ENCODE peak calls at places on chromosomes 7 and 10, in seven cellular contexts. M is HEK293T; K is GM04504; C is fibroblast of pulmonary artery; X is progenitor cell of endocrine pancreas; T is stimulated activated CD8-positive, alpha-beta memory T cell treated with anti-CD3 and anti-CD28 coated beads, Interleukin-2, amount 100 ng/mL, for 48 hours; J is activated naive CD4-positive, alpha-beta T cell treated with Interleukin-2 at 50 U/mL for 16 hours. R is an unnamed sample.

GRCh38 chr10:76324283-76324682 is 892.9 kb downstream of the LRMDA start:
- DNase-seq in M (peak; percentile 39), K (no peak), C (no peak), X (no peak), T (no peak), J (no peak), R (no peak)

GRCh38 chr7:149422914-149423285 is 38.0 kb downstream of the ZNF777 start:
- DNase-seq in M (no peak), K (no peak), C (no peak), X (no peak), T (peak; percentile 5), J (peak; percentile 40), R (no peak)

GRCh38 chr10:31871266-31871887 is 57.3 kb downstream of the ARHGAP12 start:
- DNase-seq in M (no peak), K (no peak), C (no peak), X (no peak), T (no peak), J (no peak), R (no peak)

GRCh38 chr7:116177009-116177408 is 33.3 kb upstream of the TES start:
- DNase-seq in M (no peak), K (no peak), C (peak; percentile 72), X (no peak), T (no peak), J (no peak), R (no peak)

GRCh38 chr10:132440791-132441565 is 44.0 kb downstream of the PWWP2B start:
- DNase-seq in M (no peak), K (no peak), C (no peak), X (no peak), T (no peak), J (no peak), R (no peak)

GRCh38 chr10:78506614-78507013 is 473.0 kb downstream of the RPS24 start:
- DNase-seq in M (no peak), K (no peak), C (no peak), X (no peak), T (no peak), J (no peak), R (no peak)

GRCh38 chr10:79352035-79352595 is 4.8 kb downstream of the PPIF start:
- DNase-seq in M (no peak), K (no peak), C (no peak), X (no peak), T (no peak), J (no peak), R (no peak)

GRCh38 chr7:91083855-91084644 is 180.2 kb upstream of the FZD1 start:
- DNase-seq in M (no peak), K (no peak), C (peak; percentile 22), X (no peak), T (no peak), J (no peak), R (peak; percentile 40)

GRCh38 chr10:112491144-112491543 is 44.1 kb downstream of the VTI1A start:
- DNase-seq in M (no peak), K (peak; percentile 1), C (peak; percentile 13), X (no peak), T (no peak), J (no peak), R (peak; percentile 5)

GRCh38 chr7:22426463-22427121 is 69.6 kb upstream of the RAPGEF5 start:
- DNase-seq in M (no peak), K (no peak), C (no peak), X (no peak), T (no peak), J (no peak), R (no peak)

GRCh38 chr7:107989618-107990373 is 13.2 kb downstream of the LAMB1 start:
- DNase-seq in M (no peak), K (no peak), C (peak; percentile 82), X (no peak), T (no peak), J (no peak), R (peak; percentile 67)

GRCh38 chr10:132577350-132578005 is 39.9 kb downstream of the INPP5A start:
- DNase-seq in M (no peak), K (no peak), C (peak; percentile 12), X (no peak), T (no peak), J (no peak), R (no peak)

GRCh38 chr10:29860159-29860558 is 199.2 kb downstream of the JCAD start:
- DNase-seq in M (no peak), K (peak; percentile 71), C (no peak), X (no peak), T (no peak), J (no peak), R (no peak)

GRCh38 chr7:33850768-33851167 is 54.6 kb upstream of the BMPER start:
- DNase-seq in M (no peak), K (no peak), C (no peak), X (no peak), T (no peak), J (no peak), R (no peak)

GRCh38 chr7:6481445-6481844 is 33.7 kb upstream of the DAGLB start:
- DNase-seq in M (no peak), K (no peak), C (no peak), X (no peak), T (no peak), J (no peak), R (no peak)

GRCh38 chr10:43930243-43930642 is 281.6 kb upstream of the ZNF32 start:
- DNase-seq in M (no peak), K (no peak), C (no peak), X (no peak), T (no peak), J (no peak), R (no peak)

GRCh38 chr10:125684583-125684982 is 1.6 kb upstream of the TEX36 start:
- DNase-seq in M (no peak), K (no peak), C (no peak), X (no peak), T (no peak), J (no peak), R (peak; percentile 65)

GRCh38 chr10:69883256-69883655 is 81.5 kb downstream of the COL13A1 start:
- DNase-seq in M (peak; percentile 23), K (no peak), C (no peak), X (no peak), T (no peak), J (no peak), R (no peak)

GRCh38 chr10:112461029-112461887 is 14.2 kb downstream of the VTI1A start:
- DNase-seq in M (no peak), K (peak; percentile 71), C (peak; percentile 84), X (no peak), T (peak; percentile 37), J (peak; percentile 44), R (peak; percentile 25)

GRCh38 chr7:84722086-84722485 is 464.8 kb downstream of the SEMA3D start:
- DNase-seq in M (no peak), K (peak; percentile 77), C (no peak), X (no peak), T (no peak), J (no peak), R (no peak)

GRCh38 chr7:138342990-138343389 is 117.1 kb upstream of the TRIM24 start:
- DNase-seq in M (no peak), K (no peak), C (no peak), X (no peak), T (no peak), J (no peak), R (no peak)